ENCODE peak calls at places on chromosomes 7 and 10, in nine cellular contexts. Z, A, T, B, I, N, V, Y and C are unnamed samples.

GRCh38 chr10:34575882-34576281 is 239.2 kb downstream of the PARD3 start:
- DNase-seq in T (no peak), N (no peak), I (no peak), Z (no peak), A (no peak), V (no peak), B (no peak), Y (no peak), C (no peak)

GRCh38 chr10:96673318-96674099 is 46.8 kb downstream of the PIK3AP1 start:
- DNase-seq in A (peak), T (no peak), I (no peak), N (peak), B (no peak), V (peak), Y (peak), Z (no peak), C (peak)

GRCh38 chr7:8157296-8157695 is 104.7 kb downstream of the ICA1 start:
- DNase-seq in I (no peak), T (no peak), Y (no peak), B (no peak), V (no peak), A (no peak), N (no peak), Z (no peak), C (no peak)

GRCh38 chr10:71746344-71747037 is 26.8 kb downstream of the VSIR start:
- DNase-seq in A (peak), N (peak), Z (no peak), V (no peak), T (no peak), Y (peak), I (no peak), B (no peak), C (no peak)

GRCh38 chr10:106267591-106267990 is 896.9 kb downstream of the SORCS1 start:
- DNase-seq in B (no peak), T (no peak), V (no peak), I (no peak), A (no peak), Y (no peak), Z (no peak), N (no peak), C (no peak)

GRCh38 chr7:1567893-1568292 is 1.9 kb downstream of the PSMG3 start:
- DNase-seq in T (no peak), B (no peak), N (no peak), V (peak), Y (no peak), Z (no peak), A (no peak), I (no peak), C (no peak)

GRCh38 chr10:29394321-29394932 is 105.6 kb downstream of the LYZL1 start:
- DNase-seq in Z (no peak), V (no peak), N (no peak), Y (no peak), A (no peak), I (no peak), B (no peak), T (no peak), C (no peak)

GRCh38 chr10:22682237-22683192 is 31.9 kb downstream of the PIP4K2A start:
- DNase-seq in T (no peak), Y (peak), A (no peak), N (peak), B (no peak), I (no peak), Z (no peak), V (no peak), C (no peak)

GRCh38 chr7:24896031-24896433 is 83.9 kb downstream of the OSBPL3 start:
- DNase-seq in I (no peak), Z (no peak), Y (peak), V (no peak), N (no peak), A (no peak), B (no peak), T (no peak), C (no peak)